ENCODE peak calls at places on chromosomes 5 and 9, in four cellular contexts. T is upper lobe of left lung, L is SK-N-SH, C is ovary. Q is an unnamed sample.

GRCh38 chr5:153711755-153712154 is 221.3 kb downstream of the GRIA1 start:
- DNase-seq in L (no peak), C (no peak), T (no peak), Q (no peak)

GRCh38 chr9:84947412-84947972 is 278.0 kb downstream of the NTRK2 start:
- DNase-seq in L (no peak), C (no peak), T (no peak), Q (no peak)

GRCh38 chr9:2755285-2755684 is 38.0 kb downstream of the KCNV2 start:
- DNase-seq in T (no peak), C (no peak), L (no peak), Q (no peak)

GRCh38 chr5:14213813-14214585 is 70.9 kb downstream of the TRIO start:
- DNase-seq in C (no peak), T (no peak), L (no peak), Q (no peak)

GRCh38 chr9:13386935-13387667 is 107.6 kb upstream of the MPDZ start:
- DNase-seq in L (no peak), T (no peak), C (no peak), Q (no peak)

GRCh38 chr5:11181940-11182339 is 420.9 kb upstream of the DAP start:
- DNase-seq in C (no peak), T (no peak), L (no peak), Q (no peak)

GRCh38 chr9:91835632-91836031 is 114.4 kb downstream of the ROR2 start:
- DNase-seq in L (no peak), T (no peak), C (no peak), Q (no peak)

GRCh38 chr5:160262665-160263064 is 33.4 kb downstream of the FABP6 start:
- DNase-seq in T (no peak), C (no peak), L (peak), Q (no peak)

GRCh38 chr5:119473241-119473640 is 20.9 kb downstream of the HSD17B4 start:
- DNase-seq in T (no peak), C (no peak), L (no peak), Q (no peak)

GRCh38 chr5:122870219-122870856 is 24.9 kb downstream of the SNX24 start:
- DNase-seq in T (no peak), L (no peak), C (no peak), Q (no peak)

GRCh38 chr9:137984005-137984404 is 106.4 kb downstream of the CACNA1B start:
- DNase-seq in C (no peak), T (peak), L (no peak), Q (no peak)

GRCh38 chr5:145811834-145812625 is 23.1 kb downstream of the PRELID2 start:
- DNase-seq in T (no peak), L (no peak), C (no peak), Q (no peak)

GRCh38 chr5:56735845-56736641 is 79.3 kb upstream of the MAP3K1 start:
- DNase-seq in T (peak), L (no peak), C (no peak), Q (no peak)

GRCh38 chr5:107670028-107670926 is 460 bp downstream of the EFNA5 start:
- DNase-seq in T (peak), L (peak), C (peak), Q (no peak)

GRCh38 chr9:80995759-80996158 is 693.6 kb downstream of the TLE1 start:
- DNase-seq in C (no peak), T (no peak), L (no peak), Q (no peak)

GRCh38 chr9:89522261-89522978 is 24.5 kb upstream of the SEMA4D start:
- DNase-seq in C (no peak), T (no peak), L (no peak), Q (no peak)
- H3K27ac ChIP-seq in C (no peak), T (peak), L (no peak), Q (peak)

GRCh38 chr5:88251048-88251711 is 17.5 kb downstream of the TMEM161B start:
- DNase-seq in C (no peak), L (no peak), T (no peak), Q (no peak)

GRCh38 chr5:88254320-88254719 is 14.3 kb downstream of the TMEM161B start:
- DNase-seq in T (no peak), C (no peak), L (no peak), Q (no peak)

GRCh38 chr5:88256872-88257271 is 11.8 kb downstream of the TMEM161B start:
- DNase-seq in L (no peak), T (no peak), C (no peak), Q (no peak)

DNA sequence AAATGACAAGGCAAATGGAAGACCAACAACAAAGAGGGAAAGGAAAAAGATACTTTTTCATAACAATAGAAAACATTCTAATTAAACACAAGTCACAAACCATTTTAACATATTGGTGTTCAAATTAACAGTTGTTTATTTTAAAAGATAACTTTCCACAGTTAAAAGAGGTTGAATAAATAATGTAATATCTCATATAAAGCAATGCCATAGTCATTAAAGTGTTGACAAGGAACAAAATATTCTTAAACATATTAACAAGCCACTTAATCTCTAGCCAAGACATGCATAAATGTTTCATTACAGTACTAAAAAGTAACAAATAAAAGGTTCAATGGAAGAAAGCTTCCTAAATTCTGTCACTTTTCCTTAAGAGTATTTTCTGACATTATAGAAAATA is 12.6 kb downstream of the TMEM161B start:
- DNase-seq in T (no peak), C (no peak), L (no peak), Q (no peak)
- H3K4me3 ChIP-seq in T (no peak), C (no peak), L (no peak), Q (no peak)

DNA sequence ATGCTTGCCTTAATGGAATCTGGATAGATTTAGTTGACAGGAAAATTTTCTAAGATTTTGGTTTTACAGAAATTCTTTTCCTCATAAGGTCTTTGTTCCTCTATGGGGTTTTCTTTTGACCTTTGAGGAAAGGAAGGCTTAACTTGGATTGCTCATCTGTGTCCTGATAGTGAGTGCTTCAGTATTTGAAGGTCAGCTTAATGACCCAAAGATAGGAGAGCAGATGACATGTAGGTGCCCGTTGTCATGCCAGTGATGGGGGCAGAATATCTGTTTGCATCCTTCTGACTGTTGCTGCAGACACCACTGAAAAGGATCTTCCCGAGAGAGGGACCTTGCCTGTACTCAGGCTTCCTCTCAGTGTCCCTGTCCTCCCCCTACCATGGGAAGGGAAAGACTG is 30.9 kb downstream of the MEGF10 start:
- DNase-seq in T (no peak), L (no peak), C (no peak), Q (no peak)
- H3K27ac ChIP-seq in T (no peak), L (no peak), C (no peak), Q (no peak)

GRCh38 chr9:93266521-93267001 is 82.6 kb downstream of the WNK2 start:
- DNase-seq in L (peak), T (no peak), C (no peak), Q (no peak)

GRCh38 chr9:93264338-93265125 is 80.6 kb downstream of the WNK2 start:
- DNase-seq in L (peak), C (no peak), T (no peak), Q (no peak)

GRCh38 chr9:93267091-93267541 is 83.2 kb downstream of the WNK2 start:
- DNase-seq in T (peak), C (no peak), L (peak), Q (no peak)

GRCh38 chr9:93265301-93265971 is 81.5 kb downstream of the WNK2 start:
- DNase-seq in L (peak), C (no peak), T (no peak), Q (no peak)

DNA sequence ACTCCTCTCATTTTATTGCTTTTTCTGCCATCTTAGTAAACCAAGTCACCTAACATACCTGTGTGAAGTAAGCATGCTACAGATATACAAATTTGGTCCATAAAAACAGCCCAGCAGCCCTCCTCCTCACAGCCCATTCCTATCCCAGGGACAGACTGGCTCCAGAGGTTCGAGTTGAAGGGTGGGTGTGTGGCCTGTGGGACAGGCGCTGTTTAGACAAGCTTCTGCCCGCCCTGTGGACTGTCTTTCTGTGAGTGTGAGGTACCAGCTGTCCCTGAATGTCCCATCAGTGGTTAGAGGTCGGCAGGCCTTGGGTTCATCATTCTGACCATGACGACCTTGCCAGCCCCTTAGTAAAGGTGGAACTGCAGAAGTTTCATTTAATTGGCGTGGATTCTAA is 82.0 kb downstream of the WNK2 start:
- DNase-seq in L (peak), C (no peak), T (no peak), Q (no peak)
- H3K4me3 ChIP-seq in L (no peak), C (no peak), T (no peak), Q (no peak)

GRCh38 chr9:97982191-97982718 is 886 bp upstream of the ANP32B start:
- DNase-seq in T (no peak), L (no peak), C (peak), Q (no peak)
- H3K27ac ChIP-seq in T (peak), L (peak), C (no peak), Q (peak)

DNA sequence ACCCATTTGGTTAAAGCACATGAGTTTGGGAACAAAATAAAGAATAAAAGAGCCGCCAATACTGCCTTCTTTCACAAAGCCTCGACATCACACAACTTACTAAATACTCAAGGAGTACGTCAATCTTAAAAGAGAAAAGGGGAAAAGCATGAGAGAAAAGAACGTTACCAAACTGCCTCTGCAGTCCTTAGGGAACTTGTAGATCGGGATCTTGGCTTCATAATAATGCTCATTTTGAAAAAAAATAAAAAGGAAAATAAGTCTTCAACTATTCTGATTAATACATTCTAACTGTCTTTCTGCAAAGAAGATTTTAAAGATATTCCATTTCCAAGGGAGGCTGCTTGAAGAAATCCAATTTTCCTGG is 618.4 kb downstream of the PDE4D start:
- DNase-seq in L (no peak), T (no peak), C (no peak), Q (no peak)
- H3K4me3 ChIP-seq in L (no peak), T (peak), C (peak), Q (peak)